ENCODE peak calls at places on chromosomes 4 and X, in four cellular contexts. One of them, this sample, is unnamed.

GRCh38 chrX:70427360-70427759 is 4.2 kb downstream of the GDPD2 start:
- DNase-seq in HAP-1: no peak
- DNase-seq in suprapubic skin: no peak
- DNase-seq in dorsolateral prefrontal cortex: no peak
- DNase-seq in this sample: no peak

GRCh38 chrX:47156611-47157520 is 11.8 kb downstream of the RBM10 start:
- DNase-seq in HAP-1: no peak
- DNase-seq in suprapubic skin: peak
- DNase-seq in dorsolateral prefrontal cortex: no peak
- DNase-seq in this sample: no peak

GRCh38 chr4:89519771-89520170 is 212.2 kb upstream of the GPRIN3 start:
- DNase-seq in HAP-1: no peak
- DNase-seq in suprapubic skin: no peak
- DNase-seq in dorsolateral prefrontal cortex: no peak
- DNase-seq in this sample: no peak

GRCh38 chr4:139297001-139297410 is 4.3 kb upstream of the NAA15 start:
- DNase-seq in HAP-1: no peak
- DNase-seq in suprapubic skin: no peak
- DNase-seq in dorsolateral prefrontal cortex: no peak
- DNase-seq in this sample: no peak

GRCh38 chr4:54542540-54543041 is 115.2 kb upstream of the KIT start:
- DNase-seq in HAP-1: no peak
- DNase-seq in suprapubic skin: no peak
- DNase-seq in dorsolateral prefrontal cortex: no peak
- DNase-seq in this sample: no peak

GRCh38 chrX:2584659-2585470 is 84.1 kb upstream of the DHRSX start:
- DNase-seq in HAP-1: no peak
- DNase-seq in suprapubic skin: no peak
- DNase-seq in dorsolateral prefrontal cortex: no peak
- DNase-seq in this sample: no peak

GRCh38 chr4:55993994-55994657 is 45.4 kb downstream of the CEP135 start:
- DNase-seq in HAP-1: no peak
- DNase-seq in suprapubic skin: no peak
- DNase-seq in dorsolateral prefrontal cortex: no peak
- DNase-seq in this sample: no peak

GRCh38 chrX:102745513-102746133 is 25.1 kb downstream of the GPRASP3 start:
- DNase-seq in HAP-1: no peak
- DNase-seq in suprapubic skin: no peak
- DNase-seq in dorsolateral prefrontal cortex: no peak
- DNase-seq in this sample: no peak

GRCh38 chr4:77451530-77451929 is 154.1 kb upstream of the CXCL13 start:
- DNase-seq in HAP-1: no peak
- DNase-seq in suprapubic skin: no peak
- DNase-seq in dorsolateral prefrontal cortex: no peak
- DNase-seq in this sample: no peak

GRCh38 chrX:30065226-30065625 is 150.1 kb upstream of the MAGEB2 start:
- DNase-seq in HAP-1: no peak
- DNase-seq in suprapubic skin: no peak
- DNase-seq in dorsolateral prefrontal cortex: no peak
- DNase-seq in this sample: no peak

GRCh38 chrX:85499400-85499799 is 119.9 kb upstream of the POF1B start:
- DNase-seq in HAP-1: peak
- DNase-seq in suprapubic skin: no peak
- DNase-seq in dorsolateral prefrontal cortex: no peak
- DNase-seq in this sample: no peak

GRCh38 chr4:165355900-165356300 is 22.9 kb upstream of the CPE start:
- DNase-seq in HAP-1: peak
- DNase-seq in suprapubic skin: no peak
- DNase-seq in dorsolateral prefrontal cortex: no peak
- DNase-seq in this sample: no peak

GRCh38 chr4:134501973-134502372 is 300.4 kb upstream of the PABPC4L start:
- DNase-seq in HAP-1: no peak
- DNase-seq in suprapubic skin: no peak
- DNase-seq in dorsolateral prefrontal cortex: no peak
- DNase-seq in this sample: no peak

GRCh38 chrX:40936827-40937226 is 148.4 kb upstream of the USP9X start:
- DNase-seq in HAP-1: no peak
- DNase-seq in suprapubic skin: no peak
- DNase-seq in dorsolateral prefrontal cortex: no peak
- DNase-seq in this sample: no peak

GRCh38 chr4:40367451-40367850 is 32.3 kb downstream of the CHRNA9 start:
- DNase-seq in HAP-1: no peak
- DNase-seq in suprapubic skin: no peak
- DNase-seq in dorsolateral prefrontal cortex: no peak
- DNase-seq in this sample: no peak

GRCh38 chr4:22500128-22500611 is 15.7 kb downstream of the ADGRA3 start:
- DNase-seq in HAP-1: peak
- DNase-seq in suprapubic skin: no peak
- DNase-seq in dorsolateral prefrontal cortex: no peak
- DNase-seq in this sample: no peak

GRCh38 chrX:114344756-114345155 is 239.1 kb upstream of the HTR2C start:
- DNase-seq in HAP-1: peak
- DNase-seq in suprapubic skin: no peak
- DNase-seq in dorsolateral prefrontal cortex: no peak
- DNase-seq in this sample: no peak

GRCh38 chr4:21097026-21097425 is 396.8 kb downstream of the PACRGL start:
- DNase-seq in HAP-1: no peak
- DNase-seq in suprapubic skin: no peak
- DNase-seq in dorsolateral prefrontal cortex: no peak
- DNase-seq in this sample: no peak

GRCh38 chr4:57426779-57427395 is 316.7 kb upstream of the IGFBP7 start:
- DNase-seq in HAP-1: peak
- DNase-seq in suprapubic skin: no peak
- DNase-seq in dorsolateral prefrontal cortex: peak
- DNase-seq in this sample: no peak

GRCh38 chr4:575281-576141 is 584 bp downstream of the TMEM271 start:
- DNase-seq in HAP-1: peak
- DNase-seq in suprapubic skin: no peak
- DNase-seq in dorsolateral prefrontal cortex: no peak
- DNase-seq in this sample: no peak

GRCh38 chrX:50161143-50161542 is 39.7 kb downstream of the AKAP4 start:
- DNase-seq in HAP-1: no peak
- DNase-seq in suprapubic skin: no peak
- DNase-seq in dorsolateral prefrontal cortex: no peak
- DNase-seq in this sample: no peak

GRCh38 chr4:13597604-13598003 is 29.9 kb downstream of the BOD1L1 start:
- DNase-seq in HAP-1: no peak
- DNase-seq in suprapubic skin: no peak
- DNase-seq in dorsolateral prefrontal cortex: no peak
- DNase-seq in this sample: no peak

GRCh38 chr4:3863841-3864734 is 97.9 kb downstream of the ADRA2C start:
- DNase-seq in HAP-1: no peak
- DNase-seq in suprapubic skin: peak
- DNase-seq in dorsolateral prefrontal cortex: no peak
- DNase-seq in this sample: no peak

GRCh38 chr4:97300561-97300960 is 842.7 kb downstream of the STPG2 start:
- DNase-seq in HAP-1: no peak
- DNase-seq in suprapubic skin: no peak
- DNase-seq in dorsolateral prefrontal cortex: no peak
- DNase-seq in this sample: no peak

GRCh38 chr4:132328761-132329160 is 820.3 kb upstream of the PCDH10 start:
- DNase-seq in HAP-1: no peak
- DNase-seq in suprapubic skin: no peak
- DNase-seq in dorsolateral prefrontal cortex: no peak
- DNase-seq in this sample: no peak

GRCh38 chr4:132330994-132331393 is 818.1 kb upstream of the PCDH10 start:
- DNase-seq in HAP-1: no peak
- DNase-seq in suprapubic skin: no peak
- DNase-seq in dorsolateral prefrontal cortex: no peak
- DNase-seq in this sample: no peak

GRCh38 chr4:132334081-132334480 is 815.0 kb upstream of the PCDH10 start:
- DNase-seq in HAP-1: no peak
- DNase-seq in suprapubic skin: no peak
- DNase-seq in dorsolateral prefrontal cortex: no peak
- DNase-seq in this sample: no peak

GRCh38 chr4:132333723-132334045 is 815.4 kb upstream of the PCDH10 start:
- DNase-seq in HAP-1: no peak
- DNase-seq in suprapubic skin: no peak
- DNase-seq in dorsolateral prefrontal cortex: no peak
- DNase-seq in this sample: no peak

GRCh38 chr4:132332932-132333722 is 816.0 kb upstream of the PCDH10 start:
- DNase-seq in HAP-1: no peak
- DNase-seq in suprapubic skin: no peak
- DNase-seq in dorsolateral prefrontal cortex: no peak
- DNase-seq in this sample: no peak
- H3K4me3 ChIP-seq in HAP-1: no peak
- H3K4me3 ChIP-seq in suprapubic skin: no peak
- H3K4me3 ChIP-seq in dorsolateral prefrontal cortex: no peak
- H3K4me3 ChIP-seq in this sample: no peak

GRCh38 chr4:38162240-38162784 is 202.1 kb downstream of the PTTG2 start:
- DNase-seq in HAP-1: no peak
- DNase-seq in suprapubic skin: no peak
- DNase-seq in dorsolateral prefrontal cortex: no peak
- DNase-seq in this sample: no peak

GRCh38 chr4:38161208-38162113 is 201.3 kb downstream of the PTTG2 start:
- DNase-seq in HAP-1: no peak
- DNase-seq in suprapubic skin: no peak
- DNase-seq in dorsolateral prefrontal cortex: no peak
- DNase-seq in this sample: no peak

GRCh38 chr4:38163216-38164006 is 203.2 kb downstream of the PTTG2 start:
- DNase-seq in HAP-1: no peak
- DNase-seq in suprapubic skin: no peak
- DNase-seq in dorsolateral prefrontal cortex: no peak
- DNase-seq in this sample: no peak

GRCh38 chr4:38157592-38157991 is 197.4 kb downstream of the PTTG2 start:
- DNase-seq in HAP-1: peak
- DNase-seq in suprapubic skin: peak
- DNase-seq in dorsolateral prefrontal cortex: no peak
- DNase-seq in this sample: no peak

DNA sequence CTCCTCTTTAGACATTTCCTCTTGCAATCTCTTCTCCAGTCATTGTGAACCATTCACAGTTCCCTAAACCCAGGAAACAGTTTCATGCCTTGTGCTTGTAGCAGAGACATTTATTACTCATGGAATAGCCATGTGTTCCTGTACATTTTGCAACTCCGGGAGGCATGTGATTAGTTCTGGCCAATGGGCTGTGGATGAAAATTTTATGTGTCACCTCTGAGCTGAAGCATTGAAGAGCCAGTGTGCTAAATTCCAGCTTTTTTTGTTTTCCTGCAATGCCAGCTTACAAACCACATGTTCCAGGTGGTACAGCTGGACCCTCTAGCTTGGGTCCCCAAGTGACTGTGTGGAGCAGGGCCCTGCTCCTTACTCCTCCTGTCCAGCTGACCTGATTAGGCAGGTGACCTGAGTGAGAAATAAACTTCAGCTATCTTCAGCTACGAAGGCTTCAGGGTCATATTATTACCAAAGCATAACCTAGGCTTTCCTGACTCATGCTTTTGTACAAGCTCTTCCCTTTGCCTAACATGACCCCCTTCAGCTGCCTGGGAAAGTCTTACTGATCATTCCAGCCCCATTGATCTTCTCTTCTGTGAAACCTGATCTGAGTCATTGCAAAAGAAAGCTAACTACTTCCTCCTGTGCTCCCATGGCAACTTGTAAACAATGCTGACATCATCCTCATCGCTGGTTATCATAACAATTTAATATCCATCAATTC is 200.4 kb downstream of the PTTG2 start:
- DNase-seq in HAP-1: no peak
- DNase-seq in suprapubic skin: peak
- DNase-seq in dorsolateral prefrontal cortex: no peak
- DNase-seq in this sample: peak
- H3K4me3 ChIP-seq in HAP-1: no peak
- H3K4me3 ChIP-seq in suprapubic skin: no peak
- H3K4me3 ChIP-seq in dorsolateral prefrontal cortex: no peak
- H3K4me3 ChIP-seq in this sample: no peak

GRCh38 chr4:41409095-41409494 is 128.9 kb upstream of the LIMCH1 start:
- DNase-seq in HAP-1: no peak
- DNase-seq in suprapubic skin: no peak
- DNase-seq in dorsolateral prefrontal cortex: no peak
- DNase-seq in this sample: no peak

GRCh38 chr4:41410049-41410448 is 127.9 kb upstream of the LIMCH1 start:
- DNase-seq in HAP-1: no peak
- DNase-seq in suprapubic skin: no peak
- DNase-seq in dorsolateral prefrontal cortex: no peak
- DNase-seq in this sample: no peak

GRCh38 chr4:41418444-41418843 is 119.5 kb upstream of the LIMCH1 start:
- DNase-seq in HAP-1: no peak
- DNase-seq in suprapubic skin: no peak
- DNase-seq in dorsolateral prefrontal cortex: peak
- DNase-seq in this sample: no peak

GRCh38 chr4:41414380-41414779 is 123.6 kb upstream of the LIMCH1 start:
- DNase-seq in HAP-1: no peak
- DNase-seq in suprapubic skin: no peak
- DNase-seq in dorsolateral prefrontal cortex: no peak
- DNase-seq in this sample: no peak

GRCh38 chr4:41413670-41414069 is 124.3 kb upstream of the LIMCH1 start:
- DNase-seq in HAP-1: no peak
- DNase-seq in suprapubic skin: no peak
- DNase-seq in dorsolateral prefrontal cortex: no peak
- DNase-seq in this sample: no peak
- H3K4me3 ChIP-seq in HAP-1: no peak
- H3K4me3 ChIP-seq in suprapubic skin: no peak
- H3K4me3 ChIP-seq in dorsolateral prefrontal cortex: no peak
- H3K4me3 ChIP-seq in this sample: no peak

GRCh38 chr4:173500841-173501591 is 29.0 kb downstream of the HAND2 start:
- DNase-seq in HAP-1: no peak
- DNase-seq in suprapubic skin: no peak
- DNase-seq in dorsolateral prefrontal cortex: no peak
- DNase-seq in this sample: no peak
- H3K4me3 ChIP-seq in HAP-1: no peak
- H3K4me3 ChIP-seq in suprapubic skin: peak
- H3K4me3 ChIP-seq in dorsolateral prefrontal cortex: peak
- H3K4me3 ChIP-seq in this sample: peak

DNA sequence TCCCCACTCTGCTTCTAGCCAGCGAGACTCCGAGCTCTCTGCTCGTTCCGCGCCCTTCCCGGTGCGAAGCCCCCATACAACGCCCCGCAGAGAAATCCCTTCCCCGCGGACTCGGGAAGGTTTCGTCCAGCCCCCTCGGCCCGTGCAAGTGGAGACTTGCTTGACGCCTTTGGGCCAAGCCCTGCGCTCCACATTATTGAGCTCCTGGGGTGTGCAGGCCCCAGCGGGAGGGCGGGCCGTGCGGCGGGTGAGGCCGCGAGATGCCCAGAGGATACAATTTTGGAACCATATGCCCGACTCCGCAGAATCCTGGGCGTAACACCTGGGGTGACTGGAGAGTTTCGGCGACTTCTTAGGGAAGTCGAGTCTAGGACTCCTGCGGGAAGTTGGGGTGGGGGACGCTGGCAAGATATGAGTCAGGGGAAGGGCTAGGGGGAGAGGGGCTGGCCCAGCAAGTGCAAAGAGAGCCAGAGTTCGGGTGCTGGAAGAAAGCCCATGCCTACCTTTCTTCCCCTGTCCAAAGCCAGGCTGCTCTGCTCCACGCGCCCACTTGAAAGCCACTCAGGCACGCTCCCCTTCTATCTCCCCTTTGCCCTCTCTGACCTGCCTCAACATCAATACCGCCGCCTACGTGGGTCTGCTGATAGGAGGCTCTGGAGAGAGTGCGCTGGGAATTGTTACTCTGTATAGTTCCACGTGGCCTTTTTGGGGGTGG is 1.1 kb upstream of the ELF4 start:
- DNase-seq in HAP-1: no peak
- DNase-seq in suprapubic skin: no peak
- DNase-seq in dorsolateral prefrontal cortex: no peak
- DNase-seq in this sample: no peak
- H3K4me3 ChIP-seq in HAP-1: peak
- H3K4me3 ChIP-seq in suprapubic skin: peak
- H3K4me3 ChIP-seq in dorsolateral prefrontal cortex: no peak
- H3K4me3 ChIP-seq in this sample: no peak

GRCh38 chr4:110587666-110588285 is 35.1 kb downstream of the PITX2 start:
- DNase-seq in HAP-1: no peak
- DNase-seq in suprapubic skin: no peak
- DNase-seq in dorsolateral prefrontal cortex: no peak
- DNase-seq in this sample: no peak
- H3K4me3 ChIP-seq in HAP-1: no peak
- H3K4me3 ChIP-seq in suprapubic skin: no peak
- H3K4me3 ChIP-seq in dorsolateral prefrontal cortex: no peak
- H3K4me3 ChIP-seq in this sample: no peak

This sample was measured in CD8-positive, alpha-beta memory T cell.